ENCODE peak calls at places on chromosome 16, in nine cellular contexts. Q is PC-3, L is K562, I is mammary epithelial cell, M is adipocyte, E is endothelial cell of umbilical vein, R is mesendoderm, J is fibroblast of lung, G is NT2/D1. C is an unnamed sample.

GRCh38 chr16:35525979-35526590 is 2066.7 kb downstream of the TP53TG3F start:
- DNase-seq in Q (no peak), L (no peak), I (no peak), M (no peak), E (no peak), R (no peak), J (no peak), G (no peak), C (no peak)

GRCh38 chr16:53323924-53324323 is 110.3 kb upstream of the RBL2 start:
- DNase-seq in Q (no peak), L (no peak), I (no peak), M (no peak), E (no peak), R (no peak), J (no peak), G (no peak), C (no peak)

GRCh38 chr16:52494145-52494544 is 52.8 kb downstream of the TOX3 start:
- DNase-seq in Q (no peak), L (no peak), I (no peak), M (no peak), E (no peak), R (no peak), J (no peak), G (no peak), C (no peak)

GRCh38 chr16:72042157-72042660 is 12.1 kb upstream of the HP start:
- DNase-seq in Q (no peak), L (no peak), I (peak), M (no peak), E (peak), R (no peak), J (no peak), G (no peak), C (no peak)

GRCh38 chr16:78150233-78150632 is 50.8 kb downstream of the WWOX start:
- DNase-seq in Q (no peak), L (no peak), I (no peak), M (no peak), E (no peak), R (no peak), J (no peak), G (no peak), C (no peak)

GRCh38 chr16:67209565-67209964 is 10.6 kb downstream of the ELMO3 start:
- DNase-seq in Q (no peak), L (no peak), I (no peak), M (no peak), E (no peak), R (no peak), J (no peak), G (no peak), C (no peak)

GRCh38 chr16:30521873-30522641 is 4.3 kb downstream of the ZNF768 start:
- DNase-seq in Q (no peak), L (no peak), I (no peak), M (no peak), E (no peak), R (no peak), J (no peak), G (no peak), C (no peak)

GRCh38 chr16:20851601-20852000 is 45.3 kb downstream of the REXO5 start:
- DNase-seq in Q (peak), L (no peak), I (peak), M (peak), E (peak), R (no peak), J (peak), G (no peak), C (no peak)

GRCh38 chr16:71627631-71628236 is 1.8 kb downstream of the MARVELD3 start:
- DNase-seq in Q (no peak), L (peak), I (no peak), M (no peak), E (no peak), R (peak), J (no peak), G (no peak), C (peak)

GRCh38 chr16:89401641-89402445 is 88.5 kb downstream of the ANKRD11 start:
- DNase-seq in Q (no peak), L (no peak), I (no peak), M (peak), E (no peak), R (no peak), J (no peak), G (no peak), C (no peak)

GRCh38 chr16:50040028-50040427 is 15.0 kb downstream of the CNEP1R1 start:
- DNase-seq in Q (no peak), L (no peak), I (no peak), M (no peak), E (no peak), R (peak), J (no peak), G (no peak), C (no peak)

DNA sequence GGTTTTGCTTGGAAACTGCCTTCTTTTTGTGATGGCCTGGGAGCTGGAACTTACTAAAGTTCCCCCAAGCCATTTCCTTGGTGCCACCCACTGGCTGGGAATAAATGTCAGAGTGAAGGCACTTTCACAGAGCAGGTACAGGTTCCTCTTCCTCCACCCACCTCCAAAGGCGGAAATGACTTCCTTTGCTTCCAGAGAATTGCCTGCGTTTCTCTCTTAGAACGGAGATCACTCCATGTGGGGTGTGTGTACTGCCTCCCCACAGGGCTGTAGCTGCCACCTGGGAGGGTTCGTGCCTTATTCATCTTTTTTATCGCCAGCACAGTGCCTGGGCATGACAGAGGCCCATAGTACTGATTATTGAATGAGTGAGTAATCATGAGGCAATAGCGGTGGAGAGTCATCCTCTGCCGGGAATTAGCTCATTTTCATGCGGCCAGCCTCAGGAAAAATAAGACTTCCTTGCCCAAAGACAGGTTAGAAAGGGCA is 32.2 kb upstream of the HAS3 start:
- DNase-seq in Q (peak), L (no peak), I (peak), M (peak), E (peak), R (peak), J (peak), G (no peak), C (peak)
- H3K9ac ChIP-seq in Q (peak), L (no peak), I (peak), M (no peak), E (no peak), R (peak), J (no peak), G (peak), C (no peak)

GRCh38 chr16:64167851-64168770 is 953.8 kb downstream of the CDH11 start:
- DNase-seq in Q (no peak), L (no peak), I (no peak), M (no peak), E (no peak), R (no peak), J (no peak), G (no peak), C (no peak)
- H3K9ac ChIP-seq in Q (no peak), L (no peak), I (no peak), M (no peak), E (no peak), R (no peak), J (no peak), G (no peak), C (no peak)

DNA sequence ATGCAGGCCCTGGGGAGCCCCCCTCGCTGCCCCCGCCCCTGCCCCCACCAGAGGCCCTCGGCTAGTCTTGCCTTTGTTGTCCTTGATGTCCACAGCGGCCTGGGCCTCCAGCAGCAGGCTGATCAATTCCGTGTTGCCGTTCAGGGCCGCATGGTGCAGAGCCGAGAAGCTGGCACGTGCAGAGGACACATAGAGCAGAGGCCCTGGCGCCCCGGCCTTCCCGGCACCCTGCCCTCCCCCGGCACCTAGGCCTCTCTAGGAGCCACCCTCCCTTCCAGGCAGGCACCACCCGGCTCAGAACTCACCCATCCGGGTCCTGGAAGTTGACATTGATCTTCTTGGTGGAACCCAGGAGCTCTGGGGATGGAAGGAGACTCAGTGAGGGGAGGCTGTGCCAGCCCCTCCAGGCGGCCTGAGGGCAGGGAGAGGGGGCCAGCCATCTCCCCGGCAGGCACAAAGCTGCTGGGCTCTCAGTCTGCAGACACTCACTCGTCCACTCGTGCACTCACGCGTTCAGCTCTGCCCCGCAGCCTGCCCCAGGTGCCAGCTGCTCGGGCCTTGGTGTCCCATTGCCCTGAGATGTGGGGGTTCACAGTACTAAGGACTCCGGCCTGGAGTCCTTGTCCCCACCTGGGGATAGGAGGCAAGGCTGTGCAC is 6.3 kb downstream of the CASKIN1 start:
- DNase-seq in Q (no peak), L (no peak), I (no peak), M (no peak), E (no peak), R (no peak), J (no peak), G (no peak), C (no peak)
- H3K9ac ChIP-seq in Q (no peak), L (peak), I (no peak), M (no peak), E (no peak), R (no peak), J (no peak), G (peak), C (no peak)

DNA sequence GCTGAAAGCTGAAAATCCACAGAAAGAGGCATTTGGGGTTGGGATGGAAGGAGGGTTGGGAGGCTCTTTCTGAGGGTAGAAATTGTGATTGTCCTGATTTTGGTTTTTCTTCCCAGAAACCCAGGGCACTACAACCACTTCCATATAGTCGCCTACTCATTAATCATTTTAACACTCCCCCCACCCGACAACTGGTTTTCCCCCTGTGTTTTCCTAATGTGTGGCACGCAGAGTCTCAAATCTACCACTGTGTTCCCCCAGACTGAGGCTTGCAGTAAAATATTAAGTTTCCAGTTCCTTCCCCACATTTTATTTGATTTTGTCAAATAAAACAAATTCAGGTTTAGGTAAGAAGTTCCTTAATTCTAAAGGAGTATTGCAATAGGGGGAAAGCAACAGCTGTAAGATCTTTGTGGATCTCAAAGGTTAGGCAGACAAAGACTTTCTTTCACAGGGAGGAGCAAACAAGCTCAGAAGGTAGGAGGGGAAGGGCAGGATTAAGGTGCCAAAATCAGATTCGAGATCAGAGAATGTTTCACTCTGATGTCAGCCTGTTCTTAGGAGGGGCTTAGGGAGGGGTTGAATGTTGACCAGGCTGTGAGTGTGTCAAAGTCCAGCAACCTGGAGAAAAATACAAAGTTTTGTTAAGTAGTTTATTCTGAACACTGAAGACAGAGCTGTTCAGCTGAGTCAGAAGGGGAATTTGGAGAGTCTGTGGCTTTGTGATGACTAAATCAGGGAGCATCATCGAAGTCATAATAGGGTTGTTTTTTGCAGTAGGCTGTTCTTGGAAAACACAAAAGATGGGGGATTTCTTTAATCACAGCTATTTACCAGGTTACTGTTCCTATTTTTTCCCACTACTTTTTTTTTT is 3.6 kb downstream of the ZNF267 start:
- DNase-seq in Q (peak), L (no peak), I (peak), M (peak), E (peak), R (no peak), J (peak), G (no peak), C (no peak)
- H3K9ac ChIP-seq in Q (peak), L (peak), I (peak), M (no peak), E (peak), R (no peak), J (no peak), G (no peak), C (no peak)

DNA sequence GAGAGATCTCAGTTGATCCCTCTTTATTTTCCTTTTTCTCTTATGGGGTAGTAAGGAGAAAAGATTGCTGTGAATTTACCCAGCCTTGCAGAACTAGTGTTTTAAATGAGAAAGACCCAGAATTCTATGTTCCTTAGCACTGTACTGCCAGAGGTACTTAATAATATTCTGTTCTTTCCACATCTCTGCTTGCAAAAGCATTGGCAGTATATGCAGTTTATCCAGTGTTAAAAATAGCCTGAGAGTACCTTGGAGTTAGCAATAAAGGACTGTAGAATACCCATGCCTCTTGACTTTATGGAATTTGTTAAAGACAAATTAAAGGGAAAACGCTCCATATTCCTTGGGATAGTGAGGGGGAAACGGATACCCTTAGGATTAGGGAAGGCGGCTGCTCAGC is 11.9 kb downstream of the SLC7A6 start:
- DNase-seq in Q (no peak), L (no peak), I (no peak), M (no peak), E (no peak), R (no peak), J (no peak), G (no peak), C (no peak)
- H3K9ac ChIP-seq in Q (no peak), L (no peak), I (no peak), M (peak), E (no peak), R (no peak), J (no peak), G (no peak), C (no peak)

GRCh38 chr16:87471278-87472141 is 21.3 kb downstream of the ZCCHC14 start:
- DNase-seq in Q (no peak), L (no peak), I (no peak), M (no peak), E (no peak), R (no peak), J (no peak), G (no peak), C (no peak)
- H3K9ac ChIP-seq in Q (no peak), L (no peak), I (no peak), M (peak), E (no peak), R (no peak), J (peak), G (no peak), C (no peak)

GRCh38 chr16:79798416-79799053 is 198.0 kb upstream of the MAF start:
- DNase-seq in Q (no peak), L (no peak), I (no peak), M (no peak), E (no peak), R (no peak), J (no peak), G (no peak), C (no peak)
- H3K9ac ChIP-seq in Q (no peak), L (no peak), I (no peak), M (no peak), E (no peak), R (no peak), J (no peak), G (no peak), C (no peak)